ENCODE peak calls at places on chromosomes 2 and 18, in ten cellular contexts. L is stimulated activated CD4-positive, alpha-beta T cell treated with anti-CD3 and anti-CD28 coated beads, Interleukin-15, amount 100 ng/mL, for 1 hour; R is HT1080; G is fibroblast of lung; V is neural progenitor cell; O is IMR-90; F is PC-9; M is NCI-H2081; S is T-helper 1 cell; T is CD4-positive, alpha-beta T cell. C is an unnamed sample.

GRCh38 chr2:170843656-170844055 is 27.0 kb downstream of the GAD1 start:
- DNase-seq in M (no peak), V (no peak), G (peak; percentile 40), F (peak; percentile 64), T (no peak), S (no peak), O (peak; percentile 12), R (peak; percentile 91), L (no peak), C (no peak)

GRCh38 chr2:219947575-219947974 is 320.1 kb downstream of the SLC4A3 start:
- DNase-seq in R (peak; percentile 11), O (peak; percentile 55), S (no peak), T (no peak), M (no peak), F (no peak), L (no peak), G (peak; percentile 18), V (no peak), C (no peak)

GRCh38 chr2:217966399-217967068 is 36.3 kb downstream of the TNS1 start:
- DNase-seq in G (no peak), L (no peak), R (no peak), T (no peak), S (no peak), F (no peak), O (peak; percentile 54), V (no peak), M (no peak), C (no peak)

GRCh38 chr18:54279477-54280205 is 10.3 kb downstream of the POLI start:
- DNase-seq in R (no peak), F (no peak), M (no peak), G (no peak), T (no peak), L (no peak), S (no peak), O (no peak), V (no peak), C (no peak)

GRCh38 chr2:209044307-209044706 is 379.5 kb upstream of the MAP2 start:
- DNase-seq in S (no peak), M (no peak), F (no peak), G (no peak), T (no peak), O (no peak), R (no peak), V (no peak), L (no peak), C (no peak)

GRCh38 chr2:148914463-148914862 is 39.4 kb downstream of the KIF5C start:
- DNase-seq in V (no peak), G (no peak), M (peak; percentile 96), S (no peak), L (no peak), R (no peak), O (no peak), F (no peak), T (no peak), C (peak; percentile 56)

GRCh38 chr18:8142131-8142711 is 467.0 kb upstream of the RAB12 start:
- DNase-seq in L (no peak), S (no peak), V (no peak), R (peak; percentile 73), T (no peak), F (no peak), M (no peak), G (peak; percentile 54), O (peak; percentile 72), C (no peak)

GRCh38 chr2:184137955-184138354 is 460.4 kb upstream of the ZNF804A start:
- DNase-seq in G (no peak), L (no peak), S (no peak), M (no peak), R (no peak), F (no peak), O (no peak), T (no peak), V (no peak), C (no peak)